ENCODE peak calls at places on chromosomes 3 and 15, in six cellular contexts. D is NCI-H345; H is HTR-8/SVneo; N is T-helper 9 cell; Q is NCI-H1417; E is stimulated activated CD4-positive, alpha-beta T cell treated with anti-CD3 and anti-CD28 coated beads, Interleukin-4, amount 100 ng/mL, for 48 hours. L is an unnamed sample.
A peak's percentile ranks its signal among the peaks of the same experiment; 100 is the strongest.

GRCh38 chr3:166484470-166484869 is 647.2 kb upstream of the BCHE start:
- DNase-seq in D (no peak), H (no peak), N (no peak), Q (no peak), E (no peak), L (no peak)

GRCh38 chr3:182739619-182740018 is 53.7 kb upstream of the ATP11B start:
- DNase-seq in D (no peak), H (peak; percentile 45), N (no peak), Q (no peak), E (no peak), L (peak; percentile 66)

GRCh38 chr3:138726966-138727365 is 107.8 kb downstream of the PIK3CB start:
- DNase-seq in D (no peak), H (peak; percentile 9), N (no peak), Q (no peak), E (no peak), L (no peak)

GRCh38 chr3:134072881-134073582 is 43.3 kb upstream of the SLCO2A1 start:
- DNase-seq in D (no peak), H (no peak), N (no peak), Q (no peak), E (no peak), L (no peak)

GRCh38 chr3:79038057-79038456 is 729.7 kb downstream of the ROBO1 start:
- DNase-seq in D (no peak), H (no peak), N (no peak), Q (no peak), E (no peak), L (peak; percentile 14)

GRCh38 chr15:55007561-55007960 is 189.2 kb downstream of the RSL24D1 start:
- DNase-seq in D (no peak), H (no peak), N (no peak), Q (no peak), E (no peak), L (no peak)

GRCh38 chr15:101250331-101250730 is 1.5 kb downstream of the CHSY1 start:
- DNase-seq in D (no peak), H (no peak), N (no peak), Q (peak; percentile 46), E (no peak), L (peak; percentile 97)

GRCh38 chr15:76863123-76863522 is 42.0 kb downstream of the SCAPER start:
- DNase-seq in D (no peak), H (no peak), N (no peak), Q (no peak), E (no peak), L (no peak)

GRCh38 chr3:50324351-50325144 is 2.0 kb upstream of the HYAL2 start:
- DNase-seq in D (peak; percentile 45), H (no peak), N (peak; percentile 51), Q (peak; percentile 40), E (peak; percentile 52), L (peak; percentile 99)

GRCh38 chr15:65641723-65642475 is 20.2 kb downstream of the SLC24A1 start:
- DNase-seq in D (peak; percentile 18), H (no peak), N (no peak), Q (no peak), E (no peak), L (peak; percentile 42)

GRCh38 chr3:135229018-135229495 is 434.0 kb downstream of the EPHB1 start:
- DNase-seq in D (peak; percentile 82), H (no peak), N (no peak), Q (peak; percentile 94), E (no peak), L (no peak)

GRCh38 chr3:143671641-143672040 is 176.6 kb downstream of the SLC9A9 start:
- DNase-seq in D (no peak), H (no peak), N (no peak), Q (no peak), E (no peak), L (no peak)

GRCh38 chr15:90607361-90607760 is 77.6 kb downstream of the CRTC3 start:
- DNase-seq in D (peak; percentile 91), H (no peak), N (no peak), Q (peak; percentile 43), E (no peak), L (no peak)

GRCh38 chr15:52144656-52145055 is 32.1 kb upstream of the BCL2L10 start:
- DNase-seq in D (no peak), H (peak; percentile 24), N (no peak), Q (no peak), E (no peak), L (peak; percentile 53)

GRCh38 chr3:80439490-80439889 is 671.7 kb upstream of the ROBO1 start:
- DNase-seq in D (peak; percentile 23), H (no peak), N (no peak), Q (no peak), E (no peak), L (no peak)

GRCh38 chr15:35546581-35547381 is 816 bp upstream of the DPH6 start:
- DNase-seq in D (no peak), H (peak; percentile 1), N (no peak), Q (no peak), E (no peak), L (no peak)

GRCh38 chr3:140377644-140378043 is 300.2 kb upstream of the TRIM42 start:
- DNase-seq in D (no peak), H (no peak), N (no peak), Q (no peak), E (no peak), L (no peak)

GRCh38 chr3:171811059-171811912 is 1.0 kb upstream of the PLD1 start:
- DNase-seq in D (no peak), H (peak; percentile 74), N (no peak), Q (no peak), E (no peak), L (peak; percentile 88)

GRCh38 chr15:70264014-70264492 is 166.3 kb upstream of the TLE3 start:
- DNase-seq in D (peak; percentile 53), H (no peak), N (no peak), Q (peak; percentile 86), E (no peak), L (peak; percentile 94)

GRCh38 chr3:12553921-12554391 is 2.9 kb upstream of the MKRN2 start:
- DNase-seq in D (peak; percentile 25), H (peak; percentile 20), N (no peak), Q (no peak), E (peak; percentile 4), L (peak; percentile 46)

GRCh38 chr15:28902856-28903255 is 17.1 kb downstream of the APBA2 start:
- DNase-seq in D (no peak), H (no peak), N (no peak), Q (no peak), E (no peak), L (no peak)

GRCh38 chr15:80058851-80059785 is at the start of gene ZFAND6:
- DNase-seq in D (peak; percentile 93), H (peak; percentile 86), N (peak; percentile 93), Q (peak; percentile 99), E (peak; percentile 96), L (peak; percentile 98)

GRCh38 chr3:113747719-113748046 is 848 bp downstream of the ATP6V1A start:
- DNase-seq in D (no peak), H (peak; percentile 12), N (no peak), Q (peak; percentile 29), E (peak; percentile 15), L (no peak)

GRCh38 chr3:12655701-12656100 is 8.2 kb downstream of the RAF1 start:
- DNase-seq in D (no peak), H (no peak), N (no peak), Q (no peak), E (no peak), L (no peak)

GRCh38 chr3:105598047-105598796 is 231.5 kb downstream of the ALCAM start:
- DNase-seq in D (no peak), H (peak; percentile 64), N (no peak), Q (no peak), E (no peak), L (no peak)

GRCh38 chr3:113516115-113516505 is 1.2 kb upstream of the SPICE1 start:
- DNase-seq in D (no peak), H (no peak), N (no peak), Q (peak; percentile 46), E (no peak), L (no peak)

GRCh38 chr15:33612721-33613304 is 302.0 kb downstream of the RYR3 start:
- DNase-seq in D (no peak), H (no peak), N (no peak), Q (no peak), E (no peak), L (peak; percentile 51)

GRCh38 chr15:45450468-45450867 is 72.1 kb downstream of the SLC30A4 start:
- DNase-seq in D (no peak), H (no peak), N (no peak), Q (no peak), E (no peak), L (no peak)

GRCh38 chr15:66095871-66096710 is 157.5 kb downstream of the MEGF11 start:
- DNase-seq in D (no peak), H (no peak), N (no peak), Q (no peak), E (no peak), L (peak; percentile 42)

GRCh38 chr15:49313650-49314049 is 109.4 kb upstream of the FGF7 start:
- DNase-seq in D (no peak), H (peak; percentile 3), N (no peak), Q (no peak), E (no peak), L (peak; percentile 88)

GRCh38 chr3:194984026-194984425 is 286.9 kb downstream of the XXYLT1 start:
- DNase-seq in D (no peak), H (no peak), N (no peak), Q (no peak), E (no peak), L (no peak)

GRCh38 chr15:90862487-90862886 is 5.9 kb upstream of the FURIN start:
- DNase-seq in D (no peak), H (no peak), N (no peak), Q (no peak), E (no peak), L (no peak)

GRCh38 chr15:28912422-28912821 is 26.6 kb downstream of the APBA2 start:
- DNase-seq in D (no peak), H (no peak), N (no peak), Q (no peak), E (no peak), L (no peak)

GRCh38 chr3:104564045-104564643 is 802.6 kb upstream of the ALCAM start:
- DNase-seq in D (no peak), H (no peak), N (peak; percentile 56), Q (peak; percentile 25), E (peak; percentile 63), L (peak; percentile 42)

GRCh38 chr3:55427739-55428138 is 59.4 kb downstream of the WNT5A start:
- DNase-seq in D (no peak), H (no peak), N (no peak), Q (no peak), E (no peak), L (no peak)

GRCh38 chr15:32966512-32966911 is 228.0 kb downstream of the FMN1 start:
- DNase-seq in D (no peak), H (no peak), N (no peak), Q (no peak), E (no peak), L (no peak)